ENCODE peak calls at places on chromosomes 6 and 20, in five cellular contexts. X is activated CD8-positive, alpha-beta T cell treated with anti-CD3 and anti-CD28 coated beads for 36 hours; A is H9; P is lower lobe of right lung; D is stomach. U is an unnamed sample.

GRCh38 chr6:12343440-12344162 is 53.4 kb downstream of the EDN1 start:
- DNase-seq in D (peak), X (no peak), P (no peak), A (no peak), U (no peak)

GRCh38 chr20:53622247-53623114 is 28.8 kb upstream of the ZNF217 start:
- DNase-seq in D (peak), P (no peak), X (peak), A (no peak), U (no peak)

GRCh38 chr20:46485431-46485830 is 27.9 kb downstream of the ZNF334 start:
- DNase-seq in A (no peak), P (no peak), X (no peak), D (no peak), U (no peak)

GRCh38 chr6:75249837-75250236 is 6.2 kb upstream of the COX7A2 start:
- DNase-seq in A (no peak), D (no peak), X (no peak), P (no peak), U (no peak)

GRCh38 chr6:35755525-35755924 is 18.7 kb downstream of the ARMC12 start:
- DNase-seq in D (no peak), A (no peak), X (no peak), P (no peak), U (no peak)

GRCh38 chr20:38275815-38276550 is 15.4 kb upstream of the KIAA1755 start:
- DNase-seq in P (no peak), X (no peak), D (no peak), A (no peak), U (no peak)

GRCh38 chr6:170316071-170316470 is 9.5 kb downstream of the FAM120B start:
- DNase-seq in X (no peak), D (no peak), P (no peak), A (no peak), U (no peak)

GRCh38 chr6:42281570-42281969 is 63.9 kb upstream of the MRPS10 start:
- DNase-seq in P (no peak), D (no peak), X (peak), A (no peak), U (no peak)

GRCh38 chr20:47263502-47264084 is 92.9 kb downstream of the ZMYND8 start:
- DNase-seq in D (no peak), X (no peak), A (no peak), P (no peak), U (no peak)

GRCh38 chr6:87944541-87944954 is 103.1 kb upstream of the SPACA1 start:
- DNase-seq in A (peak), D (peak), P (peak), X (no peak), U (peak)

GRCh38 chr20:63384336-63384735 is 23.2 kb upstream of the CHRNA4 start:
- DNase-seq in P (no peak), D (no peak), X (no peak), A (no peak), U (no peak)

GRCh38 chr6:10230533-10230932 is 184.3 kb downstream of the TFAP2A start:
- DNase-seq in D (no peak), P (no peak), X (no peak), A (no peak), U (no peak)

GRCh38 chr6:168042426-168043192 is 36.4 kb downstream of the FRMD1 start:
- DNase-seq in A (no peak), X (no peak), P (peak), D (no peak), U (no peak)

GRCh38 chr20:4225778-4226177 is 210.4 kb upstream of the RNF24 start:
- DNase-seq in D (no peak), P (no peak), A (no peak), X (no peak), U (no peak)

GRCh38 chr6:138948780-138949179 is 39.3 kb downstream of the REPS1 start:
- DNase-seq in A (no peak), D (no peak), X (no peak), P (no peak), U (no peak)

GRCh38 chr6:36459483-36459882 is 16.7 kb downstream of the KCTD20 start:
- DNase-seq in D (no peak), A (no peak), X (no peak), P (no peak), U (no peak)

GRCh38 chr6:142802124-142802523 is 142.9 kb downstream of the HIVEP2 start:
- DNase-seq in A (no peak), P (no peak), D (no peak), X (peak), U (no peak)

GRCh38 chr6:20119446-20119845 is 92.8 kb downstream of the MBOAT1 start:
- DNase-seq in A (no peak), X (no peak), P (no peak), D (no peak), U (no peak)

GRCh38 chr6:52517502-52518278 is 59.2 kb downstream of the TRAM2 start:
- DNase-seq in A (peak), X (peak), D (peak), P (no peak), U (peak)

GRCh38 chr6:33933101-33933500 is 129.3 kb upstream of the MLN start:
- DNase-seq in A (no peak), X (no peak), P (no peak), D (no peak), U (no peak)

GRCh38 chr6:11766589-11767450 is 11.8 kb downstream of the ADTRP start:
- DNase-seq in A (no peak), D (no peak), P (no peak), X (no peak), U (no peak)

GRCh38 chr20:33666293-33667244 is at the start of gene ACTL10:
- DNase-seq in X (peak), P (peak), A (peak), D (peak), U (peak)
- TF ChIP-seq CTCF in X (no peak), P (peak), A (peak), D (peak), U (no peak)

GRCh38 chr6:5671604-5672559 is 334.8 kb downstream of the NRN1 start:
- DNase-seq in A (no peak), X (peak), D (no peak), P (no peak), U (no peak)
- TF ChIP-seq CTCF in A (peak), X (no peak), D (no peak), P (no peak), U (no peak)

GRCh38 chr6:144341831-144342527 is 56.8 kb downstream of the UTRN start:
- DNase-seq in D (no peak), A (no peak), P (no peak), X (no peak), U (no peak)

GRCh38 chr6:144340541-144341371 is 55.6 kb downstream of the UTRN start:
- DNase-seq in P (no peak), D (no peak), X (no peak), A (no peak), U (no peak)

GRCh38 chr6:144338951-144339681 is 54.0 kb downstream of the UTRN start:
- DNase-seq in A (no peak), P (no peak), D (no peak), X (no peak), U (no peak)

GRCh38 chr6:144338474-144338873 is 53.3 kb downstream of the UTRN start:
- DNase-seq in P (no peak), A (no peak), D (no peak), X (no peak), U (no peak)

GRCh38 chr6:144339859-144340452 is 54.8 kb downstream of the UTRN start:
- DNase-seq in D (no peak), P (no peak), X (no peak), A (no peak), U (no peak)
- TF ChIP-seq CTCF in D (no peak), P (no peak), X (no peak), A (no peak), U (no peak)

GRCh38 chr6:79048611-79049010 is 29.4 kb downstream of the PHIP start:
- DNase-seq in P (no peak), D (no peak), X (peak), A (peak), U (no peak)
- TF ChIP-seq CTCF in P (no peak), D (no peak), X (peak), A (peak), U (no peak)

DNA sequence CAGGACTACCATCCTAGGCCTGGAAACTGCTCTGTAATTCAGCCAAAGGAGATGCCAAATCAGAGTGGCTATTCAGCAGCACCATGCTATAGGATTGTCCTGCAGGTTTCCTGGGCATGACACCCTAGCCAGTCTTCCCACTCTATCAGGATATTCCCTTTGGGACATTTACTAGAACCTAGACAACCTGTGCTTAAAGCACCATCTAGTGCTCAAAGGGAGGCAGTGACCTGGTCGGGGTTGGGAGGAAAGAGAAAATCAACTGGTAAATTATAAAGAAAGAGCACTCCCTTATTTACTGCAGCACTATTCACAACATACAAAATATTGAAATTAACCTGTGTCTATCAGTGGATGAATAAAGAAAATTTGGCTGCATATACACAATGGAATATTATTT is 67.2 kb upstream of the SMLR1 start:
- DNase-seq in P (no peak), X (no peak), D (no peak), A (peak), U (no peak)
- TF ChIP-seq CTCF in P (peak), X (peak), D (no peak), A (peak), U (peak)